ENCODE peak calls at places on chromosomes 7 and 10, in six cellular contexts. One of them, this sample, is unnamed.

GRCh38 chr10:54837479-54837878 is 36.4 kb upstream of the PCDH15 start:
- DNase-seq in fibroblast of the aortic adventitia: no peak
- DNase-seq in caudate nucleus: no peak
- DNase-seq in vagina: no peak
- DNase-seq in DMS79 treated with DMSO at 0.1 percent for 48 hours: no peak
- DNase-seq in Calu3: no peak
- DNase-seq in this sample: no peak

GRCh38 chr10:123991622-123992570 is 100.3 kb upstream of the CPXM2 start:
- DNase-seq in fibroblast of the aortic adventitia: no peak
- DNase-seq in caudate nucleus: no peak
- DNase-seq in vagina: no peak
- DNase-seq in DMS79 treated with DMSO at 0.1 percent for 48 hours: no peak
- DNase-seq in Calu3: no peak
- DNase-seq in this sample: no peak

GRCh38 chr10:11357361-11357760 is 254.1 kb downstream of the USP6NL start:
- DNase-seq in fibroblast of the aortic adventitia: no peak
- DNase-seq in caudate nucleus: no peak
- DNase-seq in vagina: no peak
- DNase-seq in DMS79 treated with DMSO at 0.1 percent for 48 hours: no peak
- DNase-seq in Calu3: no peak
- DNase-seq in this sample: no peak

GRCh38 chr7:101941481-101942383 is 124.3 kb downstream of the CUX1 start:
- DNase-seq in fibroblast of the aortic adventitia: peak
- DNase-seq in caudate nucleus: no peak
- DNase-seq in vagina: no peak
- DNase-seq in DMS79 treated with DMSO at 0.1 percent for 48 hours: no peak
- DNase-seq in Calu3: peak
- DNase-seq in this sample: no peak

GRCh38 chr7:78254397-78255055 is 456.0 kb downstream of the PHTF2 start:
- DNase-seq in fibroblast of the aortic adventitia: no peak
- DNase-seq in caudate nucleus: no peak
- DNase-seq in vagina: no peak
- DNase-seq in DMS79 treated with DMSO at 0.1 percent for 48 hours: peak
- DNase-seq in Calu3: no peak
- DNase-seq in this sample: no peak

GRCh38 chr7:25567430-25567829 is 339.1 kb upstream of the NPVF start:
- DNase-seq in fibroblast of the aortic adventitia: no peak
- DNase-seq in caudate nucleus: no peak
- DNase-seq in vagina: no peak
- DNase-seq in DMS79 treated with DMSO at 0.1 percent for 48 hours: no peak
- DNase-seq in Calu3: no peak
- DNase-seq in this sample: no peak

GRCh38 chr7:69166979-69167516 is 431.2 kb upstream of the AUTS2 start:
- DNase-seq in fibroblast of the aortic adventitia: no peak
- DNase-seq in caudate nucleus: no peak
- DNase-seq in vagina: no peak
- DNase-seq in DMS79 treated with DMSO at 0.1 percent for 48 hours: peak
- DNase-seq in Calu3: no peak
- DNase-seq in this sample: peak

GRCh38 chr10:26555719-26556368 is 117.7 kb downstream of the APBB1IP start:
- DNase-seq in fibroblast of the aortic adventitia: peak
- DNase-seq in caudate nucleus: no peak
- DNase-seq in vagina: no peak
- DNase-seq in DMS79 treated with DMSO at 0.1 percent for 48 hours: peak
- DNase-seq in Calu3: peak
- DNase-seq in this sample: no peak

GRCh38 chr7:4823442-4824119 is 38.2 kb downstream of the PAPOLB start:
- DNase-seq in fibroblast of the aortic adventitia: no peak
- DNase-seq in caudate nucleus: no peak
- DNase-seq in vagina: no peak
- DNase-seq in DMS79 treated with DMSO at 0.1 percent for 48 hours: no peak
- DNase-seq in Calu3: no peak
- DNase-seq in this sample: no peak

GRCh38 chr7:116315293-116315692 is 105.0 kb downstream of the TES start:
- DNase-seq in fibroblast of the aortic adventitia: no peak
- DNase-seq in caudate nucleus: no peak
- DNase-seq in vagina: no peak
- DNase-seq in DMS79 treated with DMSO at 0.1 percent for 48 hours: no peak
- DNase-seq in Calu3: no peak
- DNase-seq in this sample: no peak

GRCh38 chr10:104040862-104041789 is 44.6 kb downstream of the COL17A1 start:
- DNase-seq in fibroblast of the aortic adventitia: no peak
- DNase-seq in caudate nucleus: no peak
- DNase-seq in vagina: peak
- DNase-seq in DMS79 treated with DMSO at 0.1 percent for 48 hours: no peak
- DNase-seq in Calu3: no peak
- DNase-seq in this sample: no peak

GRCh38 chr7:101411477-101411954 is 48.8 kb downstream of the COL26A1 start:
- DNase-seq in fibroblast of the aortic adventitia: no peak
- DNase-seq in caudate nucleus: no peak
- DNase-seq in vagina: no peak
- DNase-seq in DMS79 treated with DMSO at 0.1 percent for 48 hours: no peak
- DNase-seq in Calu3: no peak
- DNase-seq in this sample: no peak

GRCh38 chr7:139791316-139791715 is 13.5 kb upstream of the HIPK2 start:
- DNase-seq in fibroblast of the aortic adventitia: no peak
- DNase-seq in caudate nucleus: no peak
- DNase-seq in vagina: no peak
- DNase-seq in DMS79 treated with DMSO at 0.1 percent for 48 hours: no peak
- DNase-seq in Calu3: no peak
- DNase-seq in this sample: no peak

GRCh38 chr10:88281592-88282268 is 301.4 kb downstream of the RNLS start:
- DNase-seq in fibroblast of the aortic adventitia: peak
- DNase-seq in caudate nucleus: no peak
- DNase-seq in vagina: no peak
- DNase-seq in DMS79 treated with DMSO at 0.1 percent for 48 hours: no peak
- DNase-seq in Calu3: no peak
- DNase-seq in this sample: no peak

GRCh38 chr7:35418716-35419425 is 165.0 kb upstream of the TBX20 start:
- DNase-seq in fibroblast of the aortic adventitia: no peak
- DNase-seq in caudate nucleus: no peak
- DNase-seq in vagina: no peak
- DNase-seq in DMS79 treated with DMSO at 0.1 percent for 48 hours: no peak
- DNase-seq in Calu3: no peak
- DNase-seq in this sample: no peak

GRCh38 chr10:124686707-124687376 is 57.3 kb downstream of the FAM53B start:
- DNase-seq in fibroblast of the aortic adventitia: no peak
- DNase-seq in caudate nucleus: peak
- DNase-seq in vagina: no peak
- DNase-seq in DMS79 treated with DMSO at 0.1 percent for 48 hours: no peak
- DNase-seq in Calu3: no peak
- DNase-seq in this sample: no peak

GRCh38 chr10:60978287-60979115 is 34.5 kb upstream of the RHOBTB1 start:
- DNase-seq in fibroblast of the aortic adventitia: peak
- DNase-seq in caudate nucleus: peak
- DNase-seq in vagina: no peak
- DNase-seq in DMS79 treated with DMSO at 0.1 percent for 48 hours: no peak
- DNase-seq in Calu3: peak
- DNase-seq in this sample: no peak

GRCh38 chr7:138980575-138981285 is 459 bp downstream of the KIAA1549 start:
- DNase-seq in fibroblast of the aortic adventitia: peak
- DNase-seq in caudate nucleus: no peak
- DNase-seq in vagina: no peak
- DNase-seq in DMS79 treated with DMSO at 0.1 percent for 48 hours: peak
- DNase-seq in Calu3: no peak
- DNase-seq in this sample: peak

GRCh38 chr7:129569326-129569725 is 42.2 kb upstream of the NRF1 start:
- DNase-seq in fibroblast of the aortic adventitia: no peak
- DNase-seq in caudate nucleus: no peak
- DNase-seq in vagina: no peak
- DNase-seq in DMS79 treated with DMSO at 0.1 percent for 48 hours: no peak
- DNase-seq in Calu3: no peak
- DNase-seq in this sample: no peak

GRCh38 chr10:17200885-17201164 is 647 bp downstream of the TRDMT1 start:
- DNase-seq in fibroblast of the aortic adventitia: peak
- DNase-seq in caudate nucleus: peak
- DNase-seq in vagina: no peak
- DNase-seq in DMS79 treated with DMSO at 0.1 percent for 48 hours: peak
- DNase-seq in Calu3: peak
- DNase-seq in this sample: no peak

GRCh38 chr10:59405235-59405634 is 42.9 kb upstream of the FAM13C start:
- DNase-seq in fibroblast of the aortic adventitia: no peak
- DNase-seq in caudate nucleus: no peak
- DNase-seq in vagina: no peak
- DNase-seq in DMS79 treated with DMSO at 0.1 percent for 48 hours: no peak
- DNase-seq in Calu3: no peak
- DNase-seq in this sample: no peak

GRCh38 chr7:137684316-137684715 is 162.5 kb downstream of the DGKI start:
- DNase-seq in fibroblast of the aortic adventitia: no peak
- DNase-seq in caudate nucleus: no peak
- DNase-seq in vagina: no peak
- DNase-seq in DMS79 treated with DMSO at 0.1 percent for 48 hours: no peak
- DNase-seq in Calu3: no peak
- DNase-seq in this sample: no peak

GRCh38 chr7:127189074-127189473 is 63.7 kb downstream of the GRM8 start:
- DNase-seq in fibroblast of the aortic adventitia: no peak
- DNase-seq in caudate nucleus: no peak
- DNase-seq in vagina: no peak
- DNase-seq in DMS79 treated with DMSO at 0.1 percent for 48 hours: peak
- DNase-seq in Calu3: no peak
- DNase-seq in this sample: peak

GRCh38 chr10:17396004-17396403 is 58.4 kb downstream of the ST8SIA6 start:
- DNase-seq in fibroblast of the aortic adventitia: no peak
- DNase-seq in caudate nucleus: no peak
- DNase-seq in vagina: no peak
- DNase-seq in DMS79 treated with DMSO at 0.1 percent for 48 hours: no peak
- DNase-seq in Calu3: no peak
- DNase-seq in this sample: no peak

GRCh38 chr10:4254101-4254994 is 469.3 kb upstream of the KLF6 start:
- DNase-seq in fibroblast of the aortic adventitia: peak
- DNase-seq in caudate nucleus: no peak
- DNase-seq in vagina: no peak
- DNase-seq in DMS79 treated with DMSO at 0.1 percent for 48 hours: no peak
- DNase-seq in Calu3: no peak
- DNase-seq in this sample: no peak

GRCh38 chr7:75823198-75823910 is 9.7 kb upstream of the CCL24 start:
- DNase-seq in fibroblast of the aortic adventitia: no peak
- DNase-seq in caudate nucleus: no peak
- DNase-seq in vagina: no peak
- DNase-seq in DMS79 treated with DMSO at 0.1 percent for 48 hours: no peak
- DNase-seq in Calu3: peak
- DNase-seq in this sample: no peak

GRCh38 chr7:51261950-51262795 is 54.4 kb downstream of the COBL start:
- DNase-seq in fibroblast of the aortic adventitia: no peak
- DNase-seq in caudate nucleus: no peak
- DNase-seq in vagina: peak
- DNase-seq in DMS79 treated with DMSO at 0.1 percent for 48 hours: peak
- DNase-seq in Calu3: peak
- DNase-seq in this sample: peak

GRCh38 chr10:26441491-26442214 is 3.5 kb downstream of the APBB1IP start:
- DNase-seq in fibroblast of the aortic adventitia: peak
- DNase-seq in caudate nucleus: no peak
- DNase-seq in vagina: no peak
- DNase-seq in DMS79 treated with DMSO at 0.1 percent for 48 hours: no peak
- DNase-seq in Calu3: no peak
- DNase-seq in this sample: no peak

GRCh38 chr10:15228426-15228825 is 59.9 kb upstream of the NMT2 start:
- DNase-seq in fibroblast of the aortic adventitia: no peak
- DNase-seq in caudate nucleus: no peak
- DNase-seq in vagina: no peak
- DNase-seq in DMS79 treated with DMSO at 0.1 percent for 48 hours: no peak
- DNase-seq in Calu3: no peak
- DNase-seq in this sample: no peak

GRCh38 chr7:138248609-138249008 is 172.3 kb downstream of the AKR1D1 start:
- DNase-seq in fibroblast of the aortic adventitia: no peak
- DNase-seq in caudate nucleus: no peak
- DNase-seq in vagina: no peak
- DNase-seq in DMS79 treated with DMSO at 0.1 percent for 48 hours: no peak
- DNase-seq in Calu3: no peak
- DNase-seq in this sample: no peak

This sample was measured in NCI-H2107.